ENCODE peak calls at places on chromosomes 13 and 19, in six cellular contexts. X is left ventricle myocardium inferior, Q is T follicular helper cell, B is GM03348, L is ascending aorta, P is KG1. H is an unnamed sample.

GRCh38 chr19:30664358-30665058 is 292.3 kb downstream of the ZNF536 start:
- DNase-seq in X (peak), Q (no peak), B (peak), L (peak), P (no peak), H (no peak)

GRCh38 chr13:101397742-101398141 is 18.6 kb downstream of the NALCN start:
- DNase-seq in X (no peak), Q (no peak), B (peak), L (no peak), P (no peak), H (no peak)

GRCh38 chr13:57557979-57558529 is 73.5 kb upstream of the PCDH17 start:
- DNase-seq in X (no peak), Q (no peak), B (no peak), L (no peak), P (no peak), H (peak)

GRCh38 chr19:4916292-4917082 is 7.2 kb downstream of the UHRF1 start:
- DNase-seq in X (no peak), Q (no peak), B (no peak), L (no peak), P (peak), H (no peak)

GRCh38 chr19:41302624-41303351 is 7.2 kb upstream of the CCDC97 start:
- DNase-seq in X (no peak), Q (no peak), B (no peak), L (no peak), P (no peak), H (no peak)

GRCh38 chr19:43524922-43525835 is 1.8 kb downstream of the ETHE1 start:
- DNase-seq in X (peak), Q (no peak), B (peak), L (peak), P (peak), H (peak)

GRCh38 chr19:58569943-58570670 is 3.0 kb downstream of the MZF1 start:
- DNase-seq in X (peak), Q (no peak), B (no peak), L (no peak), P (no peak), H (no peak)

GRCh38 chr19:48000846-48001245 is 6.4 kb downstream of the ELSPBP1 start:
- DNase-seq in X (no peak), Q (no peak), B (no peak), L (no peak), P (no peak), H (no peak)